ENCODE peak calls at places on chromosome 10, in four cellular contexts. P is endothelial cell, Z is bronchial epithelial cell, D is transverse colon. V is an unnamed sample.

GRCh38 chr10:132397036-132397541 is at the start of gene PWWP2B:
- DNase-seq in P (peak; percentile 50), Z (no peak), D (peak; percentile 72), V (no peak)

GRCh38 chr10:34333513-34333912 is 481.6 kb downstream of the PARD3 start:
- DNase-seq in P (no peak), Z (peak; percentile 80), D (no peak), V (no peak)

GRCh38 chr10:73871915-73872710 is 2.2 kb downstream of the CAMK2G start:
- DNase-seq in P (no peak), Z (no peak), D (peak; percentile 79), V (no peak)

GRCh38 chr10:86974484-86974883 is 6.2 kb downstream of the ADIRF start:
- DNase-seq in P (no peak), Z (peak; percentile 38), D (no peak), V (no peak)

GRCh38 chr10:121753726-121754476 is 155.7 kb upstream of the FGFR2 start:
- DNase-seq in P (no peak), Z (peak; percentile 98), D (no peak), V (no peak)

GRCh38 chr10:12597800-12598750 is 248.7 kb downstream of the CAMK1D start:
- DNase-seq in P (no peak), Z (no peak), D (no peak), V (no peak)

GRCh38 chr10:10500941-10501340 is 516.7 kb upstream of the CELF2 start:
- DNase-seq in P (no peak), Z (peak; percentile 55), D (no peak), V (no peak)

GRCh38 chr10:52229271-52229931 is 84.7 kb upstream of the DKK1 start:
- DNase-seq in P (no peak), Z (peak; percentile 90), D (no peak), V (no peak)

GRCh38 chr10:93722550-93722949 is 20.2 kb upstream of the FRA10AC1 start:
- DNase-seq in P (no peak), Z (peak; percentile 78), D (no peak), V (no peak)

GRCh38 chr10:810351-810846 is 120.9 kb upstream of the DIP2C start:
- DNase-seq in P (peak; percentile 41), Z (no peak), D (no peak), V (no peak)
- TF ChIP-seq CTCF in P (no peak), Z (peak; percentile 18), D (peak; percentile 17), V (no peak)

GRCh38 chr10:97079157-97079435 is 106.7 kb downstream of the SLIT1 start:
- DNase-seq in P (no peak), Z (no peak), D (no peak), V (no peak)
- TF ChIP-seq CTCF in P (no peak), Z (no peak), D (no peak), V (no peak)

GRCh38 chr10:44977287-44978212 is 1.1 kb downstream of the DEPP1 start:
- DNase-seq in P (no peak), Z (no peak), D (peak; percentile 20), V (no peak)
- TF ChIP-seq CTCF in P (no peak), Z (no peak), D (no peak), V (no peak)

GRCh38 chr10:131242007-131242406 is 69.5 kb downstream of the TCERG1L start:
- DNase-seq in P (no peak), Z (no peak), D (no peak), V (peak; percentile 71)
- TF ChIP-seq CTCF in P (no peak), Z (no peak), D (no peak), V (peak; percentile 60)

GRCh38 chr10:100825946-100826660 is 80.7 kb downstream of the PAX2 start:
- DNase-seq in P (no peak), Z (no peak), D (no peak), V (no peak)

GRCh38 chr10:100828744-100829102 is 83.3 kb downstream of the PAX2 start:
- DNase-seq in P (no peak), Z (no peak), D (no peak), V (no peak)

GRCh38 chr10:100826661-100826982 is 81.2 kb downstream of the PAX2 start:
- DNase-seq in P (no peak), Z (no peak), D (no peak), V (no peak)

GRCh38 chr10:100827819-100828743 is 82.7 kb downstream of the PAX2 start:
- DNase-seq in P (peak; percentile 60), Z (no peak), D (peak; percentile 49), V (peak; percentile 47)

DNA sequence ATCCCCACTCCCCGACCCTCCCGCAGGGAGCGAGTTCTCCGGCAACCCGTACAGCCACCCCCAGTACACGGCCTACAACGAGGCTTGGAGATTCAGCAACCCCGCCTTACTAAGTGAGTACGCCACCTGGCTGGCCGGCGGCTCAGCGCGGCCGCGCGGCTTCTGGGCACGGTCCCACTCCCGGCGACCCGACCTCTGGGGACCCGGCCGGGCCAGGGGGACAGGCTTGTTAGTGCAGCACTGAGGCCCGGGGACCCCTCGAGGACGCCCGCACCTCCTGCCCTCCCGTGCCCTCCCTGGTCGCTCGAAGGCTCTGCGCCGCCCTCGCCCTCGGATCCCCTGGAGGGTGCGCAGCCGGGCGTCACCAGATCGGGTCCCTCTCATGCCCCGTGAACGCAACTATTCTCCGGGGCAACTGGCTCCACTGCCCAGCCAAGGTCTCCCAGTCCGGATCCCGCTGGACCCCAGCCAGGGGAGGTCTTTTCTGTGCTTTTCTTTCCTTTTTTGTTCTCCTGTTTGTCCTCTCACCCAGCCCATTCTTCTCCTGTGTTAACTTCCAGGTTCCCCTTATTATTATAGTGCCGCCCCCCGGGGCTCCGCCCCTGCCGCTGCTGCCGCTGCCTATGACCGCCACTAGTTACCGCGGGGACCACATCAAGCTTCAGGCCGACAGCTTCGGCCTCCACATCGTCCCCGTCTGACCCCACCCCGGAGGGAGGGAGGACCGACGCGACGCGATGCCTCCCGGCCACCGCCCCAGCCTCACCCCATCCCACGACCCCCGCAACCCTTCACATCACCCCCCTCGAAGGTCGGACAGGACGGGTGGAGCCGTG is 81.8 kb downstream of the PAX2 start:
- DNase-seq in P (no peak), Z (no peak), D (peak; percentile 23), V (no peak)
- TF ChIP-seq CTCF in P (no peak), Z (peak; percentile 55), D (peak; percentile 19), V (no peak)

GRCh38 chr10:58275908-58276307 is 6.9 kb downstream of the CISD1 start:
- DNase-seq in P (no peak), Z (no peak), D (no peak), V (no peak)
- TF ChIP-seq CTCF in P (no peak), Z (no peak), D (no peak), V (no peak)

GRCh38 chr10:61978965-61979364 is 77.5 kb downstream of the ARID5B start:
- DNase-seq in P (no peak), Z (no peak), D (no peak), V (no peak)
- TF ChIP-seq CTCF in P (no peak), Z (no peak), D (no peak), V (no peak)

GRCh38 chr10:118251791-118252190 is 90.3 kb downstream of the FAM204A start:
- DNase-seq in P (no peak), Z (peak; percentile 53), D (no peak), V (no peak)
- TF ChIP-seq CTCF in P (no peak), Z (no peak), D (no peak), V (no peak)